ENCODE peak calls at places on chromosome 11, in five cellular contexts. F is A549, E is body of pancreas, V is ovary, T is GM12878. C is an unnamed sample.

GRCh38 chr11:36278531-36279245 is 10.5 kb downstream of the COMMD9 start:
- DNase-seq in E (no peak), F (no peak), V (no peak), T (no peak), C (no peak)

GRCh38 chr11:77175869-77176539 is 48.0 kb downstream of the MYO7A start:
- DNase-seq in V (no peak), E (no peak), F (no peak), T (no peak), C (no peak)

GRCh38 chr11:108890482-108891092 is 225.7 kb downstream of the DDX10 start:
- DNase-seq in T (no peak), V (no peak), E (no peak), F (no peak), C (no peak)

GRCh38 chr11:86374121-86374520 is 566 bp upstream of the CCDC81 start:
- DNase-seq in V (no peak), T (no peak), F (no peak), E (no peak), C (no peak)

GRCh38 chr11:68954970-68955958 is 25.5 kb downstream of the MRGPRD start:
- DNase-seq in T (no peak), V (peak; percentile 45), F (peak; percentile 17), E (no peak), C (no peak)

GRCh38 chr11:116219171-116219635 is 553.6 kb downstream of the BUD13 start:
- DNase-seq in E (peak; percentile 34), T (no peak), V (no peak), F (no peak), C (no peak)

GRCh38 chr11:71927813-71928738 is at the start of gene XNDC1N:
- DNase-seq in F (peak; percentile 90), V (peak; percentile 61), T (no peak), E (peak; percentile 73), C (peak; percentile 65)

GRCh38 chr11:112160452-112160851 is 3.4 kb downstream of the IL18 start:
- DNase-seq in T (no peak), E (no peak), V (no peak), F (no peak), C (no peak)

GRCh38 chr11:73344191-73344607 is 32.0 kb upstream of the RELT start:
- DNase-seq in V (no peak), E (no peak), F (no peak), T (no peak), C (no peak)

GRCh38 chr11:115215694-115216615 is 288.3 kb downstream of the CADM1 start:
- DNase-seq in V (no peak), F (peak; percentile 24), T (no peak), E (no peak), C (no peak)

GRCh38 chr11:114132944-114133394 is 73.5 kb downstream of the ZBTB16 start:
- DNase-seq in T (no peak), V (no peak), F (no peak), E (peak; percentile 37), C (no peak)

GRCh38 chr11:14969922-14970323 is 2.2 kb downstream of the CALCA start:
- DNase-seq in F (peak; percentile 50), V (no peak), E (peak; percentile 32), T (no peak), C (no peak)

GRCh38 chr11:77821349-77821851 is 456 bp downstream of the AAMDC start:
- DNase-seq in F (peak; percentile 13), T (no peak), E (peak; percentile 16), V (peak; percentile 34), C (peak; percentile 16)

DNA sequence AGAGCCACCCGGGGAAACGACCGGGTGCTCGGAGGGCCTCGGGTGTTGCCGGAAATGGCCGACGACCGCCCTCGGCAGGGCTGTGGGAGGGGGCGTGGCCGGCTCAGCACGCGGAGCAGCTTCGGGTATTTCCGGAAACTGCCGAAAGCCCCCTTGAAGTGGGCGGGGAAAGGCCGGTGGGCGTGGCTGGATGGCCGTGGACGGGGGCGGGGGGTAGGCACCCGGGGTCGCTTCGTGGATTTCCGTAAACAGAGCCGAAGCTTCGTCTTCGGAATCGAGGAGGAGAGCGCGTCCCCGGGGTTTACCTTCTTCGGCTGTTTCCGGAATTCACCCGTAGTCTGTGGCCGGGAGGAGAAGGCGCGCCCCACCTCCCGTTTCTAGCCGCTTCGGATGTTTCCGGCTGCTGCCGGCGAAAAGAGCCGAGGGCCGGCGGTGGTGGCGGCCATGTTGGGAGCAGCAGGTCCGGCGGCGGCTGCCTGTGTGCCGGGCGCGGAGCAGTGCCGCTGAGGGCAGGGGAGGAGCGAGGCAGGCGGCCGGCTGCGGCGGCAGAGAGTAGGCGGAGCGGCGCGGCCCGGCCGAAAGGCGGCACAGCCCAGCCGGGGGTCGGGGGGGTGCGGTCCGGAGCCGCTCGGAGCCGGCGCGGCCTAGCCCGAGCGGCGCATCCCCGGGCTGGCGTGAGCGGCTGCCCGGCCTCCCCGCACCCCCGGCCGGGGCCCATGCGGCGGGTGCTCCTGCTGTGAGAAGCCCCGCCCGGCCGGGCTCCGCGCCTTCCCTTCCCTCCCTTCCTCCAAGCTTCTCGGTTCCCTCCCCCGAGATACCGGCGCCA is at the start of gene MARK2:
- DNase-seq in F (peak; percentile 98), T (peak; percentile 77), V (peak; percentile 99), E (peak; percentile 99), C (peak; percentile 78)
- TF ChIP-seq POLR2A in F (peak; percentile 77), T (peak; percentile 75), V (peak; percentile 73), E (peak; percentile 39), C (peak; percentile 90)

GRCh38 chr11:95277868-95278267 is 46.9 kb upstream of the SESN3 start:
- DNase-seq in T (no peak), E (no peak), V (no peak), F (no peak), C (no peak)
- TF ChIP-seq POLR2A in T (no peak), E (no peak), V (no peak), F (no peak), C (no peak)

GRCh38 chr11:62726156-62727006 is 876 bp downstream of the HNRNPUL2 start:
- DNase-seq in T (no peak), V (no peak), F (no peak), E (peak; percentile 25), C (no peak)

GRCh38 chr11:62724171-62724570 is 3.1 kb downstream of the HNRNPUL2 start:
- DNase-seq in V (no peak), E (no peak), T (no peak), F (no peak), C (no peak)

GRCh38 chr11:62725686-62726085 is 1.6 kb downstream of the HNRNPUL2 start:
- DNase-seq in E (no peak), F (no peak), T (no peak), V (no peak), C (no peak)

GRCh38 chr11:62727833-62728721 is at the start of gene TTC9C:
- DNase-seq in F (peak; percentile 98), E (peak; percentile 91), T (peak; percentile 94), V (peak; percentile 83), C (peak; percentile 64)

GRCh38 chr11:62727007-62727832 is at the start of gene HNRNPUL2:
- DNase-seq in F (peak; percentile 100), T (peak; percentile 95), V (peak; percentile 98), E (peak; percentile 99), C (peak; percentile 96)
- TF ChIP-seq POLR2A in F (peak; percentile 77), T (peak; percentile 96), V (peak; percentile 82), E (peak; percentile 91), C (peak; percentile 73)

DNA sequence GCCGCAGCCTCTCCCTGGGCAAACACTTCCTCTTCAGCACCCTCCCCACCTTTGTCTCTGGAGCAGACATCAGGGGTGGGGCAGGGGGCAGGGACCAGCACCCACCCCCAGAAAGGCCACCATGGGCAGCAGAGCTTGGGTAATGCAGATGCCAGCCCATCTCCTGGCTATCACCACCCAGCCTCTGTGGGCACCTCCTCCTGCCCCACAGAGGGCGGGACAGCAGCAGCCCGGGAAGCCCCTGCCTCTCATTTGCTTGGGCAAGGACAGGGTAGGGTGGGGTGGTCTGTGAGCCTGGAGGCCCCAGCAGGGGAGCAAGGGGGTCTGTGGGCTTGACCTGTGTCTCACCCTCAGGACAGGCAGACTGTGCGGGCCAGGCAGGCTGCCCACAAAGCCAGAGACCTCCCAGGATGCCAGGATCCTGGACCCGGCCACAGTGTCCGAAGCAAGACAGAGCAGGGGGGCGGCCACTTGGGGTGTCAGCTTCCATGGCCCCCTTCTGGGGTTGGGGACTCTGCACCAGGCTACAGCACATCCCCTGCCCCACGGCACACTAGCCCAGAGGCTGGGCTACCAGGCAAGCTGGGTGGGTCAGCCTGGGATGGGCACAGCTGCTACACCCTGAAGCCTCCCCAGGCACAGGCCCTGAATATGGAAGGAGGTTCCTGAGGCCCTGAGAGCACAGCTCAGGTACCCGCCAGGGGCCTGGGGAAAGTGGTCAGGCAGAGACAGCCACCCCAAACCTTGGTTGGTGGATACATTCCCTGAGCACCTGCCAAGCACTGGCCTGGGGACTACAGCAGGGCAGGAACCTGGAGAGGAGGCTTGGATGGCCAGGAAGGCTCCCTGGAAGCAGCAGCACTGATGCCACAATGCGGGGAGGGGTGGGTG is 4.5 kb downstream of the RNH1 start:
- DNase-seq in V (no peak), T (no peak), E (no peak), F (no peak), C (no peak)
- TF ChIP-seq POLR2A in V (no peak), T (no peak), E (no peak), F (no peak), C (no peak)

GRCh38 chr11:118265954-118266353 is 1.9 kb upstream of the MPZL2 start:
- DNase-seq in F (no peak), T (no peak), V (no peak), E (peak; percentile 28), C (no peak)

GRCh38 chr11:118263109-118263508 is 988 bp downstream of the MPZL2 start:
- DNase-seq in T (no peak), F (no peak), E (no peak), V (no peak), C (no peak)

GRCh38 chr11:118264568-118265470 is 722 bp upstream of the MPZL2 start:
- DNase-seq in T (no peak), V (no peak), F (no peak), E (no peak), C (no peak)

GRCh38 chr11:118267486-118267885 is 3.4 kb upstream of the MPZL2 start:
- DNase-seq in F (no peak), E (no peak), T (no peak), V (no peak), C (no peak)

DNA sequence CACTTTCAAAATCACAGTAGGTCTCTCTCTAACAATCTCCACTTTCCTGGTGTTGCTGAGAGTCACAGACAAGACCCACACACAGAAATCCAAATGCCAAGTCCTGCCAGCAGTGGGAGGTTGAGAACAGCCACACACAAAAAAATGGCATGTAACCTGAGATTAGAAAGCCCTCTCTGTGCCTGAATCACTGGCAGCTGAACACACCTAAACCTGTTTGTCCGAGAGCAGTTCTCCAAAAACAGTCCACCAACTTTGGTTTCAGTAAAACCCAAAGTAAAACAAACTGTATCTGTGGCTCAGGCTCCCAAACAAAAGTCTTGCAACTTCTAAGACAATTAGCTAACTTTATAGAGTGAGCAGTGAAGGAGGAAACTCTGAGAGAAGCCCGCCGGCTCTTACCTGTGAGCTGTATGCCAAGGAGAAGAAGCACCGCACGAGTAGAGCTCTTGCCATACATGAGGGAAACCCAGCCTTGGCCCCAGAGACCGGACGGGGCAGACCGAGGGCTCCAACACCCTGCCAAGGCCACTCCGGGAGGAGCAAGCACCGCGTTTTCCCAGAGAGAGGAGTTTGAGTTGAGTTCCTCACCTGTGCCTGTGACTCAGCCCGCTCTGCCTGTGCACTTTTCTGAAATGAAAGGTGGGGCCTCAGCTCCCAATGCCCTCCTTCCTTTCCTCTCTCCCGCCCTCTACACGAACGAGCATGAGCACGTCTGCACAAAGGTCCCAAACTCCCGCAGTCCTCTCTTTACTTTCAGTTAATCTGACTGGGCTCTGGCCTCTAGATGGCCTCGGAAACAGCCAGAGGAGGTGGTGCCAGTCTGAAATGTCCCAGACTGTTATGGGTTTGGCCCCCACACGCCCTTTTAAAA is at the start of gene MPZL2:
- DNase-seq in T (no peak), V (no peak), F (no peak), E (peak; percentile 86), C (no peak)
- TF ChIP-seq POLR2A in T (no peak), V (no peak), F (no peak), E (peak; percentile 86), C (no peak)

C was measured in H54.